ENCODE peak calls at places on chromosomes 3 and 15, in four cellular contexts. N is tibial nerve, K is PC-9, R is astrocyte of the spinal cord. V is an unnamed sample.

GRCh38 chr15:87597346-87598052 is 659.0 kb downstream of the NTRK3 start:
- DNase-seq in K (no peak), R (no peak), N (no peak), V (no peak)

GRCh38 chr3:148178508-148178907 is 519.2 kb upstream of the AGTR1 start:
- DNase-seq in N (no peak), R (peak), K (no peak), V (no peak)

GRCh38 chr3:48428863-48429415 is 947 bp downstream of the PLXNB1 start:
- DNase-seq in R (no peak), K (peak), N (no peak), V (no peak)

GRCh38 chr3:152656207-152657001 is 178.5 kb upstream of the P2RY1 start:
- DNase-seq in K (no peak), R (peak), N (no peak), V (no peak)

GRCh38 chr3:50674349-50675178 is at the start of gene DOCK3:
- DNase-seq in R (peak), K (peak), N (no peak), V (no peak)

GRCh38 chr15:99082798-99083197 is 22.1 kb upstream of the SYNM start:
- DNase-seq in K (no peak), N (no peak), R (no peak), V (no peak)

GRCh38 chr3:140359198-140359995 is 318.5 kb upstream of the TRIM42 start:
- DNase-seq in R (no peak), N (no peak), K (no peak), V (no peak)

GRCh38 chr3:125375950-125376679 is 990 bp upstream of the ZNF148 start:
- DNase-seq in N (no peak), K (peak), R (no peak), V (no peak)

GRCh38 chr3:98513136-98513535 is 9.6 kb downstream of the CLDND1 start:
- DNase-seq in R (peak), N (no peak), K (peak), V (peak)

GRCh38 chr15:57033715-57034439 is 115.4 kb downstream of the TCF12 start:
- DNase-seq in N (no peak), R (no peak), K (no peak), V (no peak)

GRCh38 chr3:114686624-114687023 is 392.8 kb downstream of the TIGIT start:
- DNase-seq in K (no peak), R (no peak), N (no peak), V (no peak)

GRCh38 chr15:61556037-61556648 is 327.0 kb upstream of the RORA start:
- DNase-seq in R (peak), K (no peak), N (no peak), V (peak)

GRCh38 chr3:34005886-34006285 is 207.5 kb downstream of the PDCD6IP start:
- DNase-seq in N (no peak), R (peak), K (no peak), V (peak)

GRCh38 chr3:151146731-151147091 is 56.3 kb downstream of the GPR171 start:
- DNase-seq in R (no peak), K (peak), N (no peak), V (no peak)

GRCh38 chr3:110066201-110066600 is 728.9 kb upstream of the DPPA4 start:
- DNase-seq in K (no peak), N (no peak), R (no peak), V (no peak)

GRCh38 chr3:154235330-154235729 is 89.0 kb downstream of the DHX36 start:
- DNase-seq in N (no peak), K (no peak), R (peak), V (no peak)

GRCh38 chr15:80850941-80851451 is 71.8 kb downstream of the CEMIP start:
- DNase-seq in R (no peak), N (no peak), K (no peak), V (no peak)

GRCh38 chr15:69444686-69445085 is 7.9 kb upstream of the RPLP1 start:
- DNase-seq in R (no peak), N (no peak), K (no peak), V (no peak)

GRCh38 chr15:40439461-40440299 is 1.1 kb upstream of the BAHD1 start:
- DNase-seq in R (no peak), N (no peak), K (peak), V (no peak)

GRCh38 chr3:62874398-62875102 is 666 bp downstream of the CADPS start:
- DNase-seq in K (no peak), R (no peak), N (no peak), V (no peak)

GRCh38 chr15:66566963-66567531 is 1.2 kb upstream of the LCTL start:
- DNase-seq in K (peak), N (no peak), R (peak), V (no peak)

GRCh38 chr15:57667171-57667924 is 39.2 kb upstream of the POLR2M start:
- DNase-seq in R (peak), N (no peak), K (peak), V (peak)

GRCh38 chr3:17505856-17506255 is 236.6 kb downstream of the TBC1D5 start:
- DNase-seq in N (no peak), K (no peak), R (peak), V (no peak)

DNA sequence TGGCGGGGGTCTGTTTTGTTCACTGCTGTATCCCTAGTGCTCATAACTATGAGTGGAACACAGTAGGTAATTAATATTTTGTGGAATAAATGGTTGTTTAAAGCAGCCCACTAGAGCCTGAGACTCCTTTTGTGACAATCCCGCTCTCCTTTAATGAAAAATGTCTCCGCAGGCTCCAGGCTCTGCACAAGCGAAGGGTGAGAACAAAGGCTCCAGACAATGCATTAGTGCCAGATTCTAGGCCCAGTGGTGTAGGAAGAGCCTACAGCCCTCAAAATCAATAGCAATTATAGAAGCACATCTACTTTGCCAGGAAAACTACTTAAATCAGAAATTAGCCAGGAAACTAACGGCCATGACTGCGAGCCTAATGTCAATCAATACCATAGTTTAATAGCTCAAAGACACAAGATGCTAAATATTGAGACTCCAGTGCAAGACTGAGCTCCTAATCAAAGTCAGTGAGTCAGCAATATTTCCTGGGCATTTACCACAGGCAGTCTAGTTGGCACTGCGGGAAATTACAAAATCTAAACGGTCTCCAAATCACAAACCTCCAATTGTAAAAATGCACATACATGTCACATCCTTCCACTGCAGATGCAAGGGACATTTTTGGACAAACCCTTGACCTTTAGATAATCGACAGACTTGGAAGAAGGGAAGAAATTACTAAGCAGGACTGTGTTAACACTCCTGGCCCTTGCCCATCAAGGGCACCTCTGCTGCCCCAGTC is 2.3 kb downstream of the ANXA2 start:
- DNase-seq in N (no peak), K (no peak), R (peak), V (no peak)
- H3K4me3 ChIP-seq in N (peak), K (peak), R (peak), V (peak)

GRCh38 chr3:32816439-32817194 is 1.2 kb upstream of the TRIM71 start:
- DNase-seq in N (no peak), K (no peak), R (peak), V (no peak)
- H3K4me3 ChIP-seq in N (peak), K (no peak), R (peak), V (peak)

DNA sequence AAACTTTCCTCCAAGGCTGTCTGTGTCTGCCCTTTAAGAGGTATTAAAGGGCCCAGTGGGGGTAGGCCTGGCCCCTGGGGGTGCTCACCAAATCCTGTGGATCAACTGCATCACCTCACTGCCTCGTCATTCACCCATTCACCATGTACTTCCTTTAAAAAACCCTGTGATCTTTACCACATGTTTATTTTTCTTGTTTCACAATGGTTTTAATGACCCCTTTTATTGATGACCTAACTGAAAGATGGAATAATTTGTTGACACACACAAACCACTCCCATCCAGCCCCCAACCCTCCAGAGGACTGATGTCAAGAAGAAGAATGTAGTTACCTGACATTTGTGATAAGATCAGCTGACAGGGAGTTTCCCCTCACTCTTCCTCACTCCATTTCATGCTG is 40.8 kb downstream of the KCNAB1 start:
- DNase-seq in R (peak), K (no peak), N (no peak), V (no peak)
- H3K4me3 ChIP-seq in R (no peak), K (no peak), N (no peak), V (no peak)

GRCh38 chr3:191353022-191353777 is 22.9 kb upstream of the UTS2B start:
- DNase-seq in K (no peak), N (no peak), R (no peak), V (no peak)
- H3K4me3 ChIP-seq in K (no peak), N (no peak), R (no peak), V (no peak)

GRCh38 chr15:36814085-36814484 is 234.7 kb downstream of the CDIN1 start:
- DNase-seq in N (no peak), K (no peak), R (no peak), V (no peak)

GRCh38 chr15:36809380-36809779 is 230.0 kb downstream of the CDIN1 start:
- DNase-seq in R (no peak), K (no peak), N (no peak), V (no peak)

GRCh38 chr15:36810656-36811449 is 231.4 kb downstream of the CDIN1 start:
- DNase-seq in N (no peak), R (no peak), K (no peak), V (no peak)

GRCh38 chr15:36814708-36815107 is 235.3 kb downstream of the CDIN1 start:
- DNase-seq in N (no peak), R (peak), K (no peak), V (no peak)

GRCh38 chr15:36811903-36812302 is 232.5 kb downstream of the CDIN1 start:
- DNase-seq in N (no peak), R (no peak), K (no peak), V (no peak)
- H3K4me3 ChIP-seq in N (no peak), R (no peak), K (no peak), V (no peak)

V was measured in skeletal muscle cell.